ENCODE peak calls at places on chromosomes 5 and 9, in six cellular contexts. One of them, this sample, is unnamed.

GRCh38 chr9:38107811-38108304 is 38.8 kb upstream of the SHB start:
- DNase-seq in HFFc6: no peak
- DNase-seq in PC-3: no peak
- DNase-seq in right cardiac atrium: no peak
- DNase-seq in NCI-H2029: peak; percentile 71
- DNase-seq in NB4: no peak
- DNase-seq in this sample: no peak

GRCh38 chr5:146897061-146897460 is 18.5 kb upstream of the PPP2R2B start:
- DNase-seq in PC-3: no peak
- DNase-seq in NB4: no peak
- DNase-seq in right cardiac atrium: no peak
- DNase-seq in NCI-H2029: no peak
- DNase-seq in HFFc6: no peak
- DNase-seq in this sample: no peak

GRCh38 chr5:135599421-135600140 is 20.8 kb upstream of the CXCL14 start:
- DNase-seq in right cardiac atrium: no peak
- DNase-seq in NCI-H2029: no peak
- DNase-seq in PC-3: no peak
- DNase-seq in NB4: no peak
- DNase-seq in HFFc6: no peak
- DNase-seq in this sample: no peak

GRCh38 chr9:126724226-126724625 is 80.6 kb upstream of the ZBTB43 start:
- DNase-seq in right cardiac atrium: peak; percentile 65
- DNase-seq in NB4: no peak
- DNase-seq in HFFc6: no peak
- DNase-seq in PC-3: peak; percentile 11
- DNase-seq in NCI-H2029: no peak
- DNase-seq in this sample: no peak

GRCh38 chr9:122364117-122364782 is 6.6 kb upstream of the PTGS1 start:
- DNase-seq in NCI-H2029: no peak
- DNase-seq in NB4: no peak
- DNase-seq in right cardiac atrium: no peak
- DNase-seq in PC-3: no peak
- DNase-seq in HFFc6: no peak
- DNase-seq in this sample: no peak

GRCh38 chr9:123586140-123586735 is 230.2 kb downstream of the CRB2 start:
- DNase-seq in right cardiac atrium: no peak
- DNase-seq in NCI-H2029: peak; percentile 85
- DNase-seq in PC-3: no peak
- DNase-seq in HFFc6: no peak
- DNase-seq in NB4: no peak
- DNase-seq in this sample: no peak

GRCh38 chr5:113192541-113192940 is 215.9 kb downstream of the DCP2 start:
- DNase-seq in right cardiac atrium: no peak
- DNase-seq in PC-3: peak; percentile 46
- DNase-seq in NB4: no peak
- DNase-seq in NCI-H2029: no peak
- DNase-seq in HFFc6: no peak
- DNase-seq in this sample: no peak

GRCh38 chr5:79800979-79801827 is 111.6 kb downstream of the CMYA5 start:
- DNase-seq in PC-3: no peak
- DNase-seq in right cardiac atrium: no peak
- DNase-seq in NB4: peak; percentile 35
- DNase-seq in NCI-H2029: peak; percentile 95
- DNase-seq in HFFc6: no peak
- DNase-seq in this sample: no peak

GRCh38 chr9:127283917-127284316 is 19.3 kb downstream of the GARNL3 start:
- DNase-seq in PC-3: peak; percentile 39
- DNase-seq in HFFc6: peak; percentile 31
- DNase-seq in right cardiac atrium: peak; percentile 53
- DNase-seq in NCI-H2029: no peak
- DNase-seq in NB4: peak; percentile 34
- DNase-seq in this sample: no peak

GRCh38 chr5:34606101-34606500 is 50.0 kb upstream of the RAI14 start:
- DNase-seq in NB4: no peak
- DNase-seq in right cardiac atrium: no peak
- DNase-seq in PC-3: no peak
- DNase-seq in HFFc6: no peak
- DNase-seq in NCI-H2029: no peak
- DNase-seq in this sample: no peak

GRCh38 chr5:179793470-179794139 is at the start of gene LTC4S:
- DNase-seq in NCI-H2029: no peak
- DNase-seq in HFFc6: no peak
- DNase-seq in NB4: peak; percentile 97
- DNase-seq in right cardiac atrium: peak; percentile 96
- DNase-seq in PC-3: no peak
- DNase-seq in this sample: peak; percentile 51

GRCh38 chr5:151098185-151098813 is 17.5 kb upstream of the TNIP1 start:
- DNase-seq in HFFc6: no peak
- DNase-seq in NCI-H2029: no peak
- DNase-seq in PC-3: no peak
- DNase-seq in right cardiac atrium: no peak
- DNase-seq in NB4: no peak
- DNase-seq in this sample: peak; percentile 47

GRCh38 chr5:135138116-135138850 is 104.3 kb upstream of the PITX1 start:
- DNase-seq in NB4: no peak
- DNase-seq in right cardiac atrium: no peak
- DNase-seq in PC-3: peak; percentile 54
- DNase-seq in HFFc6: no peak
- DNase-seq in NCI-H2029: no peak
- DNase-seq in this sample: no peak

GRCh38 chr5:102800427-102800826 is 45.3 kb downstream of the PAM start:
- DNase-seq in PC-3: no peak
- DNase-seq in right cardiac atrium: no peak
- DNase-seq in HFFc6: no peak
- DNase-seq in NB4: no peak
- DNase-seq in NCI-H2029: no peak
- DNase-seq in this sample: no peak

GRCh38 chr9:83220737-83221136 is 157.8 kb upstream of the RASEF start:
- DNase-seq in HFFc6: peak; percentile 84
- DNase-seq in NB4: no peak
- DNase-seq in PC-3: peak; percentile 63
- DNase-seq in right cardiac atrium: no peak
- DNase-seq in NCI-H2029: no peak
- DNase-seq in this sample: no peak

GRCh38 chr5:77369566-77369965 is 122.5 kb downstream of the WDR41 start:
- DNase-seq in NCI-H2029: peak; percentile 21
- DNase-seq in PC-3: no peak
- DNase-seq in HFFc6: no peak
- DNase-seq in right cardiac atrium: no peak
- DNase-seq in NB4: no peak
- DNase-seq in this sample: no peak

GRCh38 chr5:2921651-2922050 is 170.2 kb upstream of the IRX2 start:
- DNase-seq in NCI-H2029: no peak
- DNase-seq in right cardiac atrium: no peak
- DNase-seq in HFFc6: no peak
- DNase-seq in PC-3: no peak
- DNase-seq in NB4: no peak
- DNase-seq in this sample: no peak

GRCh38 chr9:89116064-89116817 is 62.4 kb downstream of the SHC3 start:
- DNase-seq in PC-3: no peak
- DNase-seq in HFFc6: peak; percentile 74
- DNase-seq in NCI-H2029: no peak
- DNase-seq in NB4: no peak
- DNase-seq in right cardiac atrium: no peak
- DNase-seq in this sample: peak; percentile 15

GRCh38 chr5:51889703-51890102 is 506.5 kb downstream of the ISL1 start:
- DNase-seq in NB4: no peak
- DNase-seq in right cardiac atrium: no peak
- DNase-seq in NCI-H2029: no peak
- DNase-seq in PC-3: no peak
- DNase-seq in HFFc6: no peak
- DNase-seq in this sample: no peak

GRCh38 chr5:38994329-38994927 is 79.8 kb downstream of the RICTOR start:
- DNase-seq in HFFc6: peak; percentile 71
- DNase-seq in PC-3: peak; percentile 89
- DNase-seq in right cardiac atrium: no peak
- DNase-seq in NCI-H2029: peak; percentile 46
- DNase-seq in NB4: no peak
- DNase-seq in this sample: no peak

GRCh38 chr9:109129470-109130197 is 9.9 kb upstream of the TMEM245 start:
- DNase-seq in PC-3: no peak
- DNase-seq in HFFc6: no peak
- DNase-seq in NB4: no peak
- DNase-seq in NCI-H2029: no peak
- DNase-seq in right cardiac atrium: no peak
- DNase-seq in this sample: no peak

GRCh38 chr5:122844136-122844915 is 1.1 kb upstream of the SNX24 start:
- DNase-seq in HFFc6: no peak
- DNase-seq in NB4: peak; percentile 27
- DNase-seq in PC-3: peak; percentile 61
- DNase-seq in NCI-H2029: no peak
- DNase-seq in right cardiac atrium: peak; percentile 30
- DNase-seq in this sample: no peak

GRCh38 chr5:18102733-18103132 is 468.5 kb downstream of the TAF11L14 start:
- DNase-seq in NCI-H2029: no peak
- DNase-seq in right cardiac atrium: no peak
- DNase-seq in PC-3: no peak
- DNase-seq in HFFc6: no peak
- DNase-seq in NB4: peak; percentile 7
- DNase-seq in this sample: no peak

GRCh38 chr9:97293207-97293721 is 14.2 kb upstream of the CCDC180 start:
- DNase-seq in right cardiac atrium: peak; percentile 70
- DNase-seq in HFFc6: peak; percentile 7
- DNase-seq in PC-3: peak; percentile 49
- DNase-seq in NB4: no peak
- DNase-seq in NCI-H2029: peak; percentile 90
- DNase-seq in this sample: no peak